ENCODE peak calls at places on chromosome 4, in eight cellular contexts. One of them, this sample, is unnamed.

GRCh38 chr4:101774807-101775206 is 15.7 kb upstream of the BANK1 start:
- DNase-seq in choroid plexus epithelial cell: peak; percentile 65
- DNase-seq in adrenal gland: no peak
- DNase-seq in heart left ventricle: no peak
- DNase-seq in ascending aorta: no peak
- DNase-seq in neural progenitor cell: no peak
- DNase-seq in cardiac fibroblast: peak; percentile 61
- DNase-seq in stomach: no peak
- DNase-seq in this sample: peak; percentile 79

GRCh38 chr4:152965614-152966013 is 29.5 kb downstream of the FHDC1 start:
- DNase-seq in choroid plexus epithelial cell: no peak
- DNase-seq in adrenal gland: no peak
- DNase-seq in heart left ventricle: no peak
- DNase-seq in ascending aorta: no peak
- DNase-seq in neural progenitor cell: no peak
- DNase-seq in cardiac fibroblast: no peak
- DNase-seq in stomach: no peak
- DNase-seq in this sample: no peak

GRCh38 chr4:149345424-149345823 is 470.2 kb downstream of the IQCM start:
- DNase-seq in choroid plexus epithelial cell: no peak
- DNase-seq in adrenal gland: no peak
- DNase-seq in heart left ventricle: no peak
- DNase-seq in ascending aorta: no peak
- DNase-seq in neural progenitor cell: no peak
- DNase-seq in cardiac fibroblast: peak; percentile 59
- DNase-seq in stomach: no peak
- DNase-seq in this sample: no peak

GRCh38 chr4:152719856-152720556 is 40.2 kb upstream of the TMEM154 start:
- DNase-seq in choroid plexus epithelial cell: peak; percentile 46
- DNase-seq in adrenal gland: no peak
- DNase-seq in heart left ventricle: no peak
- DNase-seq in ascending aorta: no peak
- DNase-seq in neural progenitor cell: no peak
- DNase-seq in cardiac fibroblast: no peak
- DNase-seq in stomach: no peak
- DNase-seq in this sample: no peak

GRCh38 chr4:2284934-2285664 is 23.2 kb upstream of the MXD4 start:
- DNase-seq in choroid plexus epithelial cell: peak; percentile 41
- DNase-seq in adrenal gland: no peak
- DNase-seq in heart left ventricle: peak; percentile 37
- DNase-seq in ascending aorta: peak; percentile 3
- DNase-seq in neural progenitor cell: no peak
- DNase-seq in cardiac fibroblast: peak; percentile 70
- DNase-seq in stomach: no peak
- DNase-seq in this sample: peak; percentile 52

GRCh38 chr4:130056286-130056685 is 960.3 kb downstream of the C4orf33 start:
- DNase-seq in choroid plexus epithelial cell: no peak
- DNase-seq in adrenal gland: no peak
- DNase-seq in heart left ventricle: no peak
- DNase-seq in ascending aorta: no peak
- DNase-seq in neural progenitor cell: no peak
- DNase-seq in cardiac fibroblast: no peak
- DNase-seq in stomach: no peak
- DNase-seq in this sample: no peak

GRCh38 chr4:188160406-188160805 is 21.2 kb downstream of the TRIML1 start:
- DNase-seq in choroid plexus epithelial cell: no peak
- DNase-seq in adrenal gland: no peak
- DNase-seq in heart left ventricle: no peak
- DNase-seq in ascending aorta: no peak
- DNase-seq in neural progenitor cell: no peak
- DNase-seq in cardiac fibroblast: no peak
- DNase-seq in stomach: no peak
- DNase-seq in this sample: no peak

GRCh38 chr4:77433102-77433733 is 172.4 kb upstream of the CXCL13 start:
- DNase-seq in choroid plexus epithelial cell: peak; percentile 61
- DNase-seq in adrenal gland: peak; percentile 23
- DNase-seq in heart left ventricle: no peak
- DNase-seq in ascending aorta: no peak
- DNase-seq in neural progenitor cell: peak; percentile 64
- DNase-seq in cardiac fibroblast: peak; percentile 58
- DNase-seq in stomach: no peak
- DNase-seq in this sample: peak; percentile 60

GRCh38 chr4:145154573-145154972 is 25.8 kb downstream of the OTUD4 start:
- DNase-seq in choroid plexus epithelial cell: peak; percentile 63
- DNase-seq in adrenal gland: peak; percentile 31
- DNase-seq in heart left ventricle: no peak
- DNase-seq in ascending aorta: no peak
- DNase-seq in neural progenitor cell: peak; percentile 50
- DNase-seq in cardiac fibroblast: peak; percentile 50
- DNase-seq in stomach: no peak
- DNase-seq in this sample: peak; percentile 57

GRCh38 chr4:52869196-52869595 is 7.1 kb downstream of the RASL11B start:
- DNase-seq in choroid plexus epithelial cell: peak; percentile 28
- DNase-seq in adrenal gland: peak; percentile 62
- DNase-seq in heart left ventricle: peak; percentile 86
- DNase-seq in ascending aorta: peak; percentile 30
- DNase-seq in neural progenitor cell: no peak
- DNase-seq in cardiac fibroblast: peak; percentile 18
- DNase-seq in stomach: peak; percentile 26
- DNase-seq in this sample: peak; percentile 45

GRCh38 chr4:91325495-91325894 is 978.3 kb upstream of the GRID2 start:
- DNase-seq in choroid plexus epithelial cell: peak; percentile 68
- DNase-seq in adrenal gland: peak; percentile 46
- DNase-seq in heart left ventricle: no peak
- DNase-seq in ascending aorta: no peak
- DNase-seq in neural progenitor cell: no peak
- DNase-seq in cardiac fibroblast: peak; percentile 48
- DNase-seq in stomach: peak; percentile 51
- DNase-seq in this sample: peak; percentile 94

GRCh38 chr4:187770345-187770744 is 225.2 kb upstream of the ZFP42 start:
- DNase-seq in choroid plexus epithelial cell: no peak
- DNase-seq in adrenal gland: no peak
- DNase-seq in heart left ventricle: no peak
- DNase-seq in ascending aorta: no peak
- DNase-seq in neural progenitor cell: no peak
- DNase-seq in cardiac fibroblast: no peak
- DNase-seq in stomach: no peak
- DNase-seq in this sample: no peak

GRCh38 chr4:25578431-25578830 is 77.2 kb upstream of the SLC34A2 start:
- DNase-seq in choroid plexus epithelial cell: no peak
- DNase-seq in adrenal gland: no peak
- DNase-seq in heart left ventricle: no peak
- DNase-seq in ascending aorta: no peak
- DNase-seq in neural progenitor cell: peak; percentile 47
- DNase-seq in cardiac fibroblast: no peak
- DNase-seq in stomach: no peak
- DNase-seq in this sample: no peak

GRCh38 chr4:57640391-57641100 is 530.4 kb upstream of the IGFBP7 start:
- DNase-seq in choroid plexus epithelial cell: no peak
- DNase-seq in adrenal gland: no peak
- DNase-seq in heart left ventricle: no peak
- DNase-seq in ascending aorta: no peak
- DNase-seq in neural progenitor cell: no peak
- DNase-seq in cardiac fibroblast: no peak
- DNase-seq in stomach: no peak
- DNase-seq in this sample: no peak

GRCh38 chr4:157978680-157979361 is 194.0 kb downstream of the GASK1B start:
- DNase-seq in choroid plexus epithelial cell: peak; percentile 79
- DNase-seq in adrenal gland: peak; percentile 41
- DNase-seq in heart left ventricle: no peak
- DNase-seq in ascending aorta: no peak
- DNase-seq in neural progenitor cell: peak; percentile 83
- DNase-seq in cardiac fibroblast: peak; percentile 79
- DNase-seq in stomach: peak; percentile 26
- DNase-seq in this sample: peak; percentile 81

GRCh38 chr4:29927895-29928294 is 792.3 kb upstream of the PCDH7 start:
- DNase-seq in choroid plexus epithelial cell: no peak
- DNase-seq in adrenal gland: no peak
- DNase-seq in heart left ventricle: no peak
- DNase-seq in ascending aorta: no peak
- DNase-seq in neural progenitor cell: no peak
- DNase-seq in cardiac fibroblast: no peak
- DNase-seq in stomach: no peak
- DNase-seq in this sample: no peak

GRCh38 chr4:6270691-6271121 is 1.1 kb downstream of the WFS1 start:
- DNase-seq in choroid plexus epithelial cell: peak; percentile 49
- DNase-seq in adrenal gland: no peak
- DNase-seq in heart left ventricle: peak; percentile 56
- DNase-seq in ascending aorta: no peak
- DNase-seq in neural progenitor cell: no peak
- DNase-seq in cardiac fibroblast: peak; percentile 15
- DNase-seq in stomach: no peak
- DNase-seq in this sample: peak; percentile 27

GRCh38 chr4:188941524-188942109 is 802.4 kb downstream of the TRIML1 start:
- DNase-seq in choroid plexus epithelial cell: peak; percentile 88
- DNase-seq in adrenal gland: no peak
- DNase-seq in heart left ventricle: no peak
- DNase-seq in ascending aorta: no peak
- DNase-seq in neural progenitor cell: no peak
- DNase-seq in cardiac fibroblast: peak; percentile 98
- DNase-seq in stomach: no peak
- DNase-seq in this sample: peak; percentile 74

GRCh38 chr4:104815593-104816156 is 321.0 kb upstream of the CXXC4 start:
- DNase-seq in choroid plexus epithelial cell: no peak
- DNase-seq in adrenal gland: no peak
- DNase-seq in heart left ventricle: no peak
- DNase-seq in ascending aorta: no peak
- DNase-seq in neural progenitor cell: no peak
- DNase-seq in cardiac fibroblast: no peak
- DNase-seq in stomach: no peak
- DNase-seq in this sample: no peak

GRCh38 chr4:124636793-124637192 is 75.7 kb downstream of the ANKRD50 start:
- DNase-seq in choroid plexus epithelial cell: peak; percentile 13
- DNase-seq in adrenal gland: no peak
- DNase-seq in heart left ventricle: no peak
- DNase-seq in ascending aorta: no peak
- DNase-seq in neural progenitor cell: peak; percentile 91
- DNase-seq in cardiac fibroblast: no peak
- DNase-seq in stomach: no peak
- DNase-seq in this sample: no peak

GRCh38 chr4:148076964-148077363 is 345.1 kb downstream of the ARHGAP10 start:
- DNase-seq in choroid plexus epithelial cell: peak; percentile 45
- DNase-seq in adrenal gland: no peak
- DNase-seq in heart left ventricle: no peak
- DNase-seq in ascending aorta: no peak
- DNase-seq in neural progenitor cell: no peak
- DNase-seq in cardiac fibroblast: peak; percentile 11
- DNase-seq in stomach: no peak
- DNase-seq in this sample: no peak

GRCh38 chr4:76696109-76696508 is 201.8 kb downstream of the SOWAHB start:
- DNase-seq in choroid plexus epithelial cell: peak; percentile 26
- DNase-seq in adrenal gland: peak; percentile 58
- DNase-seq in heart left ventricle: no peak
- DNase-seq in ascending aorta: no peak
- DNase-seq in neural progenitor cell: peak; percentile 98
- DNase-seq in cardiac fibroblast: no peak
- DNase-seq in stomach: no peak
- DNase-seq in this sample: no peak

GRCh38 chr4:17232575-17233253 is 279.2 kb downstream of the QDPR start:
- DNase-seq in choroid plexus epithelial cell: peak; percentile 81
- DNase-seq in adrenal gland: peak; percentile 75
- DNase-seq in heart left ventricle: no peak
- DNase-seq in ascending aorta: no peak
- DNase-seq in neural progenitor cell: no peak
- DNase-seq in cardiac fibroblast: peak; percentile 59
- DNase-seq in stomach: peak; percentile 30
- DNase-seq in this sample: peak; percentile 84

GRCh38 chr4:119284876-119285611 is 36.9 kb downstream of the FABP2 start:
- DNase-seq in choroid plexus epithelial cell: peak; percentile 66
- DNase-seq in adrenal gland: no peak
- DNase-seq in heart left ventricle: no peak
- DNase-seq in ascending aorta: no peak
- DNase-seq in neural progenitor cell: no peak
- DNase-seq in cardiac fibroblast: peak; percentile 49
- DNase-seq in stomach: no peak
- DNase-seq in this sample: peak; percentile 36
- H3K4me3 ChIP-seq in choroid plexus epithelial cell: peak overlapping the region; percentile 40
- H3K4me3 ChIP-seq in adrenal gland: no peak overlapping the region
- H3K4me3 ChIP-seq in heart left ventricle: peak overlapping the region; percentile 32
- H3K4me3 ChIP-seq in ascending aorta: no peak overlapping the region
- H3K4me3 ChIP-seq in neural progenitor cell: no peak overlapping the region
- H3K4me3 ChIP-seq in cardiac fibroblast: no peak overlapping the region
- H3K4me3 ChIP-seq in stomach: no peak overlapping the region
- H3K4me3 ChIP-seq in this sample: peak overlapping the region; percentile 39

GRCh38 chr4:174464949-174465348 is 57.3 kb downstream of the HPGD start:
- DNase-seq in choroid plexus epithelial cell: no peak
- DNase-seq in adrenal gland: no peak
- DNase-seq in heart left ventricle: no peak
- DNase-seq in ascending aorta: no peak
- DNase-seq in neural progenitor cell: no peak
- DNase-seq in cardiac fibroblast: no peak
- DNase-seq in stomach: no peak
- DNase-seq in this sample: no peak
- H3K4me3 ChIP-seq in choroid plexus epithelial cell: no peak overlapping the region
- H3K4me3 ChIP-seq in adrenal gland: no peak overlapping the region
- H3K4me3 ChIP-seq in heart left ventricle: no peak overlapping the region
- H3K4me3 ChIP-seq in ascending aorta: no peak overlapping the region
- H3K4me3 ChIP-seq in neural progenitor cell: no peak overlapping the region
- H3K4me3 ChIP-seq in cardiac fibroblast: no peak overlapping the region
- H3K4me3 ChIP-seq in stomach: no peak overlapping the region
- H3K4me3 ChIP-seq in this sample: no peak overlapping the region

GRCh38 chr4:181264908-181265307 is 978.3 kb upstream of the TENM3 start:
- DNase-seq in choroid plexus epithelial cell: no peak
- DNase-seq in adrenal gland: no peak
- DNase-seq in heart left ventricle: no peak
- DNase-seq in ascending aorta: no peak
- DNase-seq in neural progenitor cell: peak; percentile 55
- DNase-seq in cardiac fibroblast: no peak
- DNase-seq in stomach: no peak
- DNase-seq in this sample: no peak
- H3K4me3 ChIP-seq in choroid plexus epithelial cell: no peak overlapping the region
- H3K4me3 ChIP-seq in adrenal gland: no peak overlapping the region
- H3K4me3 ChIP-seq in heart left ventricle: peak overlapping the region; percentile 32
- H3K4me3 ChIP-seq in ascending aorta: no peak overlapping the region
- H3K4me3 ChIP-seq in neural progenitor cell: no peak overlapping the region
- H3K4me3 ChIP-seq in cardiac fibroblast: no peak overlapping the region
- H3K4me3 ChIP-seq in stomach: no peak overlapping the region
- H3K4me3 ChIP-seq in this sample: no peak overlapping the region

DNA sequence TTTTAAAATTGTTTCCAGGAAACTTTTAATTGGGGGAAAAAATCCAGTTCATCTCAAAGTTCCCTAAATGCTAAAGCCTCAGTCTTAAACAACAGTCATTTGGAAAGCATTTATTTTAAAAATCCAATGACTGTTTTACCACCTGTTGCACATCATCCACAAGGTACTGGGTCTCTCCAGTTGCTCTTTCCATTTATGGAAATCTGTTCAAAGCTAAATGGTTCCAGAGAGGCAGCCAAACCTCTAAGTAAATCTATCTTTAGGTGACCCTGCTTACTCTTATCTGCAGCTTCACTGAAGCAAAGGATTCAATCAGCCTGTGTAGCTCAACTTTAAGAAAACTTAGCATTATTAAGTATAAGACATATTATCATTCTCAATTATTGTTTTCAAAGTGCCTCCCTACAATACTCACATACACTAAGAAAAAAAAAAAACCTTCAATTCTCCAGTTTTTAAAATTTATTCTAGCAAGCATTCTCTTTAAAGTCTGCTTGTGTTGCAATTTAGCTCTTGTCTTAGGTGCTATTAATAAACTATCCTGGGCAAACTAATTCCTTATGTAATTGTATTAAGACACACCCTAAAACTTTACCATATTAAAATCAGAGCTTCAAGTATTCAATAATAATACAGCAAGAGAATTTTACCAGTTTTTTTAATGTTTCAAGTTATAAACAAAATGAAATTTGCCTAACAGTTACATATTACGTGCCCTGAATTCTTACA is 60.6 kb downstream of the NOCT start:
- DNase-seq in choroid plexus epithelial cell: no peak
- DNase-seq in adrenal gland: no peak
- DNase-seq in heart left ventricle: no peak
- DNase-seq in ascending aorta: no peak
- DNase-seq in neural progenitor cell: no peak
- DNase-seq in cardiac fibroblast: no peak
- DNase-seq in stomach: no peak
- DNase-seq in this sample: no peak
- H3K4me3 ChIP-seq in choroid plexus epithelial cell: no peak overlapping the region
- H3K4me3 ChIP-seq in adrenal gland: no peak overlapping the region
- H3K4me3 ChIP-seq in heart left ventricle: no peak overlapping the region
- H3K4me3 ChIP-seq in ascending aorta: no peak overlapping the region
- H3K4me3 ChIP-seq in neural progenitor cell: no peak overlapping the region
- H3K4me3 ChIP-seq in cardiac fibroblast: no peak overlapping the region
- H3K4me3 ChIP-seq in stomach: no peak overlapping the region
- H3K4me3 ChIP-seq in this sample: no peak overlapping the region